ENCODE peak calls at places on chromosomes 4 and X, in five cellular contexts. W is mesothelial cell of epicardium, A is heart left ventricle, H is mammary epithelial cell, F is fibroblast of lung. C is an unnamed sample.

GRCh38 chr4:136002316-136002715 is 1530.0 kb downstream of the PCDH18 start:
- DNase-seq in A (no peak), F (no peak), H (no peak), W (no peak), C (no peak)

GRCh38 chrX:68889244-68889643 is 60.4 kb downstream of the EFNB1 start:
- DNase-seq in F (no peak), A (no peak), W (no peak), H (no peak), C (no peak)

GRCh38 chr4:71052716-71053115 is 59.3 kb downstream of the DCK start:
- DNase-seq in H (no peak), W (no peak), A (no peak), F (no peak), C (no peak)

GRCh38 chrX:44344194-44344593 is 722 bp upstream of the EFHC2 start:
- DNase-seq in H (no peak), W (no peak), A (peak), F (no peak), C (no peak)

GRCh38 chr4:55947254-55947882 is 1.4 kb upstream of the CEP135 start:
- DNase-seq in W (no peak), H (peak), F (peak), A (no peak), C (peak)

GRCh38 chr4:48899432-48899749 is 7.2 kb downstream of the OCIAD2 start:
- DNase-seq in A (no peak), W (no peak), F (no peak), H (no peak), C (no peak)

GRCh38 chr4:77488882-77489281 is 116.7 kb upstream of the CXCL13 start:
- DNase-seq in A (no peak), W (no peak), F (no peak), H (no peak), C (no peak)

GRCh38 chrX:121008920-121009319 is 23.4 kb upstream of the CT47A1 start:
- DNase-seq in A (no peak), W (no peak), H (peak), F (no peak), C (no peak)

GRCh38 chr4:152998861-152999260 is 62.7 kb downstream of the FHDC1 start:
- DNase-seq in F (no peak), H (no peak), A (no peak), W (no peak), C (no peak)

GRCh38 chrX:41475166-41475565 is 28.0 kb downstream of the NYX start:
- DNase-seq in H (no peak), A (no peak), W (no peak), F (no peak), C (no peak)

GRCh38 chr4:48340276-48340904 is 939 bp upstream of the SLAIN2 start:
- DNase-seq in H (peak), F (peak), A (no peak), W (no peak), C (no peak)

GRCh38 chrX:46381630-46382029 is 163.6 kb downstream of the ZNF674 start:
- DNase-seq in A (no peak), F (peak), H (peak), W (no peak), C (no peak)

GRCh38 chr4:680931-681645 is 6.7 kb downstream of the MYL5 start:
- DNase-seq in W (peak), F (no peak), A (peak), H (no peak), C (peak)

GRCh38 chrX:134571831-134572230 is 86.4 kb downstream of the PLAC1 start:
- DNase-seq in A (no peak), F (no peak), H (no peak), W (no peak), C (no peak)

GRCh38 chr4:80179637-80180161 is 17.6 kb upstream of the PRDM8 start:
- DNase-seq in A (no peak), H (no peak), F (no peak), W (no peak), C (no peak)

GRCh38 chrX:40281341-40282005 is 183.7 kb upstream of the BCOR start:
- DNase-seq in W (no peak), A (no peak), H (no peak), F (no peak), C (no peak)

GRCh38 chrX:134171661-134172587 is 65.1 kb upstream of the CCDC160 start:
- DNase-seq in A (peak), H (no peak), W (no peak), F (no peak), C (peak)

GRCh38 chrX:22043872-22044271 is 11.7 kb downstream of the PHEX start:
- DNase-seq in W (no peak), A (no peak), H (no peak), F (no peak), C (no peak)

GRCh38 chr4:125681240-125681639 is 366.5 kb downstream of the FAT4 start:
- DNase-seq in A (no peak), H (no peak), W (no peak), F (no peak), C (no peak)

GRCh38 chrX:152959626-152960025 is 34.3 kb downstream of the PNMA5 start:
- DNase-seq in F (no peak), W (no peak), A (no peak), H (no peak), C (no peak)

GRCh38 chr4:112448211-112448745 is 67.7 kb downstream of the NEUROG2 start:
- DNase-seq in A (no peak), W (no peak), F (no peak), H (peak), C (no peak)

GRCh38 chrX:46573896-46574336 is 351 bp downstream of the CHST7 start:
- DNase-seq in F (peak), H (peak), A (peak), W (no peak), C (peak)

DNA sequence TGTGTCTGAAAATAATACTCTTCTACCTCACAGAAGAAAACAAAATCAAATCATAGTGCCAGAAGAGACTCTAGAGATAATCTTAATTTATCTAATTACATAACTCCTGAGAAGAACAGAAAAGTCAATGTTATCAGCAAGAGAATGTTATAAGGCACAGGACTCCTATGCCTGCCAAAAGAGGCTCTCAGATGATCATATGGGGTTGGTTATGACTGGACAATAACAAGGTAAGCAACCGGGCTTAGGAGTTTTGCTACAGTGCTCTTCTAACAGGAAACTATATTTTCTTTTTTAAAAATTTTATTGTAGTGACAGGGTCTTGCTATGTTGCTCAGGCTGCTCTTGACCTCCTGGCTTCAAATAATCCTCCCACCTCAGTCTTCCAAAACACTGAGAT is 3.5 kb upstream of the C4orf17 start:
- DNase-seq in A (no peak), W (no peak), H (no peak), F (no peak), C (no peak)
- TF ChIP-seq CTCF in A (no peak), W (no peak), H (no peak), F (no peak), C (no peak)

DNA sequence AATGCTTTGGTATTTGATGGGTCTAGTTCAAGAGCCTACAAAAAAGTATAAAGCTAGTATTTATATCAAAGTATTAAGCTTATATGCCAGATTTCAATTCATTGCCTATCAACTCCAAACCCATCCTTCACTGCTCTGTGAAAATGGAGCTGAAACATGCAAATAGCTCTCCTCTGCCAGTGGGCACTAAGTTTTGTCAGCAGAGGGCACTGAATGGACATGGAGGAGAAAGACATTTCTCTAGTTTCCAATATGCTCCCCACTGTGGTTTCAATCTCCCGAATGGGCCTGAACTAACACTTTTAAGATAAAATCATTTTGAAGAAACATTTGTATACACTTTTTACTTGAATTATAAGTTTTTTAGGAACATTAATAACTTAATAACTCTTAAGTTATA is 12.4 kb downstream of the PPID start:
- DNase-seq in W (no peak), H (no peak), F (peak), A (no peak), C (no peak)
- TF ChIP-seq CTCF in W (no peak), H (no peak), F (no peak), A (peak), C (peak)

GRCh38 chr4:18934197-18934596 is 912.6 kb upstream of the LCORL start:
- DNase-seq in W (no peak), H (peak), A (no peak), F (peak), C (no peak)
- TF ChIP-seq CTCF in W (no peak), H (peak), A (peak), F (no peak), C (no peak)

DNA sequence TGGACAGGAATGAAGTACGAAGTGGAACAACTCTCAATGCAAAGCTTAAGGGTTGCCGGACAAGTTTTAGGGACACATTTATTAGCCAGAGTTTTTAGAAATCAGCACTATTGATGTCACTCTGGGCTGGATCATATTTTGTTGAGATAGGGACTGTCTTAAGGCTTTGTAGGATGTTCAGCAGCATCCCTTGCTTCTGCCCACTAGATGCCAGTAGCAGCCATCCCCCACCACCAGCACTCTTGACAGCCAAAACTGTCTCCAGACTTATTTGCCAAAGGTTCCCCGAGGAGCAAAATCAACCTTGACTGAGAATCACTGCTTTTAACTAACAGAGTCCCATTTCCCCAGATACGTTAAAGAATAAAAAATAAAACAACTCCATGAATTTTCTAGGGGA is 1497.3 kb downstream of the STIM2 start:
- DNase-seq in W (no peak), A (no peak), H (peak), F (no peak), C (no peak)
- TF ChIP-seq CTCF in W (no peak), A (no peak), H (peak), F (peak), C (no peak)

GRCh38 chr4:6573986-6574746 is 823 bp upstream of the MAN2B2 start:
- DNase-seq in W (no peak), H (no peak), A (peak), F (no peak), C (no peak)
- TF ChIP-seq CTCF in W (no peak), H (no peak), A (no peak), F (no peak), C (peak)

GRCh38 chrX:112731793-112732192 is 52.1 kb upstream of the LHFPL1 start:
- DNase-seq in A (no peak), W (no peak), H (no peak), F (no peak), C (no peak)
- TF ChIP-seq CTCF in A (no peak), W (no peak), H (no peak), F (no peak), C (no peak)

DNA sequence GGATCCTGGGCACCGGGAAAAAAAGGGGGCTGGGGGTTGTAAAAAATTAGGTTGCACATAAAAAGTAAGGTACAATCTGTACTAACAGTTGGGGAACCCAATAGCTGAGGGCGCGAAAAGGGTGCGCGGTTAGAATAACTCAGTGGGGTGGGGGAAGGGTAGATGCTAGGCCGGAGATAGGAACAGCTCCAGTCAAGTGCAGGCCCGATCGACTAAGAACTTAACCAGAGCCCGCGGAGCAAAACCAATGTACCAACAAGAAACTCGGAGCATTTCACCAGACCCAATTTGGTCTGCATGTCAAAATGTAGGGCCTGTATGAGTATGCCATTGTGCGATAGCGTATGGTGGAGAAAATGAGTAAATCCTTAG is 1.3 kb downstream of the HNRNPD start:
- DNase-seq in A (no peak), W (no peak), H (peak), F (no peak), C (no peak)
- TF ChIP-seq CTCF in A (no peak), W (no peak), H (no peak), F (no peak), C (no peak)